ENCODE peak calls at places on chromosomes 3 and 15, in seven cellular contexts. P, H, V, J, D, M and A are unnamed samples.

GRCh38 chr3:184953396-184953795 is 141.4 kb downstream of the VPS8 start:
- DNase-seq in V (no peak), D (no peak), H (no peak), M (no peak), P (no peak), J (no peak), A (no peak)

GRCh38 chr15:92884813-92885461 is 15.2 kb upstream of the CHD2 start:
- DNase-seq in P (no peak), J (no peak), V (no peak), M (no peak), D (no peak), H (no peak), A (no peak)

GRCh38 chr3:11154036-11154952 is at the start of gene HRH1:
- DNase-seq in D (no peak), P (no peak), J (no peak), H (no peak), V (no peak), M (peak), A (no peak)

GRCh38 chr3:104952587-104952986 is 414.1 kb upstream of the ALCAM start:
- DNase-seq in P (no peak), J (no peak), H (no peak), V (no peak), D (no peak), M (no peak), A (no peak)

GRCh38 chr15:78368115-78368514 is 28.0 kb downstream of the CRABP1 start:
- DNase-seq in D (no peak), H (no peak), V (no peak), J (no peak), P (no peak), M (no peak), A (no peak)

GRCh38 chr15:80309769-80310384 is 57.9 kb upstream of the CTXND1 start:
- DNase-seq in M (no peak), D (no peak), J (no peak), H (no peak), P (no peak), V (no peak), A (no peak)

GRCh38 chr3:156725706-156726105 is 51.3 kb downstream of the TIPARP start:
- DNase-seq in H (no peak), D (no peak), J (no peak), P (no peak), M (no peak), V (no peak), A (no peak)

GRCh38 chr15:87403973-87404372 is 852.6 kb downstream of the NTRK3 start:
- DNase-seq in D (no peak), M (no peak), J (no peak), H (no peak), V (no peak), P (no peak), A (no peak)

GRCh38 chr3:23712656-23713559 is 92.8 kb upstream of the UBE2E1 start:
- DNase-seq in H (no peak), M (no peak), V (no peak), D (no peak), J (no peak), P (no peak), A (no peak)

GRCh38 chr3:101128786-101129185 is 135.6 kb upstream of the ABI3BP start:
- DNase-seq in M (no peak), V (no peak), P (no peak), J (no peak), H (no peak), D (no peak), A (no peak)

GRCh38 chr3:15979490-15979889 is 181.7 kb upstream of the ANKRD28 start:
- DNase-seq in J (no peak), H (no peak), D (no peak), P (no peak), M (no peak), V (no peak), A (no peak)

GRCh38 chr3:52153389-52154096 is 680 bp downstream of the POC1A start:
- DNase-seq in H (no peak), P (no peak), M (peak), J (no peak), V (no peak), D (no peak), A (no peak)

GRCh38 chr15:65804252-65804931 is 12.3 kb upstream of the DENND4A start:
- DNase-seq in J (no peak), H (no peak), V (no peak), D (no peak), M (no peak), P (no peak), A (no peak)

GRCh38 chr3:45664558-45664957 is 24.6 kb upstream of the SACM1L start:
- DNase-seq in D (no peak), M (peak), J (peak), P (peak), H (peak), V (peak), A (peak)

GRCh38 chr3:10447527-10448260 is 57.7 kb downstream of the ATP2B2 start:
- DNase-seq in V (no peak), M (no peak), P (no peak), H (no peak), D (no peak), J (no peak), A (no peak)

GRCh38 chr3:195160257-195160898 is 110.6 kb downstream of the XXYLT1 start:
- DNase-seq in H (no peak), M (no peak), P (no peak), J (no peak), V (no peak), D (no peak), A (no peak)

GRCh38 chr3:36540898-36541518 is 160.7 kb downstream of the STAC start:
- DNase-seq in V (no peak), D (no peak), J (no peak), P (no peak), H (no peak), M (no peak), A (no peak)

GRCh38 chr15:96421211-96421610 is 90.7 kb downstream of the NR2F2 start:
- DNase-seq in D (no peak), P (no peak), V (no peak), M (no peak), H (no peak), J (no peak), A (no peak)